ENCODE peak calls at places on chromosome 20, in six cellular contexts. A is activated CD8-positive, alpha-beta memory T cell treated with anti-CD3 and anti-CD28 coated beads for 24 hours; S is 8988T; B is MM.1S; O is stimulated activated CD4-positive, alpha-beta T cell treated with anti-CD3 and anti-CD28 coated beads, TNF-alpha, amount 100 ng/mL, for 48 hours; N is HFFc6. X is an unnamed sample.
A peak's percentile ranks its signal among the peaks of the same experiment; 100 is the strongest.

GRCh38 chr20:53032021-53033001 is 60.2 kb downstream of the TSHZ2 start:
- DNase-seq in S (no peak), N (no peak), A (no peak), O (no peak), B (no peak), X (no peak)

GRCh38 chr20:63580796-63581461 is 6.9 kb upstream of the HELZ2 start:
- DNase-seq in N (peak; percentile 28), B (peak; percentile 56), O (peak; percentile 39), S (no peak), A (peak; percentile 76), X (no peak)

GRCh38 chr20:60272790-60273189 is 314.6 kb downstream of the CDH26 start:
- DNase-seq in A (no peak), S (no peak), B (no peak), N (no peak), O (no peak), X (no peak)

GRCh38 chr20:43603124-43603523 is 12.4 kb downstream of the IFT52 start:
- DNase-seq in O (no peak), B (no peak), S (no peak), A (no peak), N (no peak), X (no peak)

GRCh38 chr20:8150591-8150990 is 18.5 kb downstream of the PLCB1 start:
- DNase-seq in A (no peak), O (no peak), N (no peak), S (no peak), B (no peak), X (no peak)

GRCh38 chr20:31897541-31897940 is 27.1 kb downstream of the TTLL9 start:
- DNase-seq in O (no peak), B (no peak), A (no peak), S (no peak), N (no peak), X (peak; percentile 34)

GRCh38 chr20:37714973-37715657 is 21.3 kb downstream of the CTNNBL1 start:
- DNase-seq in S (no peak), O (no peak), A (no peak), B (no peak), N (peak; percentile 81), X (no peak)

GRCh38 chr20:6533321-6533720 is 234.2 kb upstream of the BMP2 start:
- DNase-seq in S (no peak), N (no peak), O (no peak), B (no peak), A (no peak), X (no peak)

GRCh38 chr20:10786678-10787077 is 112.9 kb upstream of the JAG1 start:
- DNase-seq in B (no peak), A (no peak), O (no peak), N (no peak), S (no peak), X (no peak)

X was measured in upper lobe of right lung.